ENCODE peak calls at places on chromosomes 12 and 14, in six cellular contexts. N, D, L, Z, K and E are unnamed samples.

GRCh38 chr12:104888456-104888855 is 69.6 kb downstream of the SLC41A2 start:
- DNase-seq in Z (no peak), L (no peak), N (no peak), D (no peak), K (no peak), E (no peak)

GRCh38 chr14:81396108-81396507 is 4.0 kb downstream of the STON2 start:
- DNase-seq in D (no peak), N (no peak), K (no peak), L (no peak), Z (no peak), E (no peak)

GRCh38 chr12:120737557-120738251 is 12.1 kb downstream of the ACADS start:
- DNase-seq in Z (no peak), L (no peak), K (no peak), N (no peak), D (no peak), E (no peak)

GRCh38 chr12:89873745-89874144 is 165.1 kb upstream of the ATP2B1 start:
- DNase-seq in Z (no peak), L (no peak), K (no peak), D (no peak), N (no peak), E (no peak)

GRCh38 chr12:56836317-56836716 is 73.2 kb downstream of the HSD17B6 start:
- DNase-seq in N (no peak), D (no peak), Z (peak), K (no peak), L (no peak), E (no peak)

GRCh38 chr12:70724444-70724843 is 87.2 kb upstream of the PTPRB start:
- DNase-seq in K (no peak), L (no peak), D (no peak), Z (peak), N (peak), E (no peak)

GRCh38 chr14:81127785-81128184 is 93.0 kb downstream of the GTF2A1 start:
- DNase-seq in Z (no peak), N (no peak), K (no peak), L (no peak), D (no peak), E (no peak)

GRCh38 chr12:90575995-90576394 is 379.0 kb downstream of the CCER1 start:
- DNase-seq in L (no peak), Z (no peak), K (no peak), D (no peak), N (no peak), E (no peak)

GRCh38 chr14:52072266-52072780 is 3.5 kb upstream of the NID2 start:
- DNase-seq in K (no peak), N (no peak), Z (no peak), L (no peak), D (no peak), E (no peak)